ENCODE peak calls at places on chromosomes 16 and 17, in eight cellular contexts. O is AG04450, M is GM10248, Z is astrocyte of the spinal cord, A is foreskin keratinocyte, P is heart left ventricle, K is neural crest cell, Q is HFFc6. S is an unnamed sample.

GRCh38 chr16:67943619-67944503 is at the start of gene LCAT:
- DNase-seq in Q (no peak), M (no peak), P (peak; percentile 65), Z (peak; percentile 66), O (no peak), K (no peak), A (no peak), S (no peak)

GRCh38 chr17:78838574-78839005 is 2.0 kb downstream of the USP36 start:
- DNase-seq in A (no peak), K (no peak), M (no peak), Z (no peak), O (no peak), P (no peak), Q (no peak), S (no peak)

GRCh38 chr16:84930298-84931106 is 80.8 kb downstream of the ZDHHC7 start:
- DNase-seq in Q (no peak), P (no peak), O (no peak), M (no peak), Z (no peak), A (no peak), K (no peak), S (no peak)

GRCh38 chr17:58492238-58493121 is 4.3 kb upstream of the HSF5 start:
- DNase-seq in M (no peak), A (peak; percentile 74), Q (no peak), O (no peak), Z (no peak), K (no peak), P (no peak), S (no peak)

GRCh38 chr17:74295625-74296547 is 21.9 kb downstream of the DNAI2 start:
- DNase-seq in A (peak; percentile 78), Z (no peak), M (no peak), P (peak; percentile 64), O (no peak), K (no peak), Q (no peak), S (no peak)

GRCh38 chr16:69904495-69905170 is 46.5 kb upstream of the CLEC18A start:
- DNase-seq in K (no peak), M (no peak), A (no peak), Q (no peak), O (no peak), Z (no peak), P (no peak), S (no peak)

GRCh38 chr17:81902023-81902652 is at the start of gene NPB:
- DNase-seq in M (no peak), Z (no peak), P (no peak), K (no peak), Q (no peak), O (no peak), A (peak; percentile 11), S (no peak)

GRCh38 chr16:65658339-65659275 is 536.7 kb upstream of the CDH11 start:
- DNase-seq in P (no peak), K (no peak), Q (peak; percentile 91), M (no peak), Z (peak; percentile 84), A (peak; percentile 99), O (peak; percentile 44), S (no peak)

GRCh38 chr16:26765087-26765486 is 301.6 kb upstream of the C16orf82 start:
- DNase-seq in Z (no peak), P (peak; percentile 13), A (no peak), K (peak; percentile 12), Q (no peak), O (no peak), M (no peak), S (no peak)

GRCh38 chr16:85400305-85401205 is 212.6 kb upstream of the GSE1 start:
- DNase-seq in P (no peak), K (no peak), M (no peak), Q (no peak), A (no peak), Z (no peak), O (no peak), S (peak; percentile 2)

GRCh38 chr17:72465191-72466024 is 344.6 kb downstream of the SOX9 start:
- DNase-seq in M (peak; percentile 62), Q (peak; percentile 98), P (no peak), Z (peak; percentile 87), O (peak; percentile 54), K (no peak), A (peak; percentile 98), S (no peak)

GRCh38 chr17:72467841-72468653 is 347.2 kb downstream of the SOX9 start:
- DNase-seq in K (no peak), Q (no peak), O (no peak), M (no peak), Z (no peak), A (peak; percentile 99), P (peak; percentile 18), S (no peak)

GRCh38 chr17:72463287-72464102 is 342.7 kb downstream of the SOX9 start:
- DNase-seq in P (no peak), Z (no peak), Q (no peak), K (no peak), O (no peak), A (no peak), M (no peak), S (no peak)

GRCh38 chr17:72466606-72467005 is 345.8 kb downstream of the SOX9 start:
- DNase-seq in O (no peak), K (no peak), A (no peak), Q (no peak), M (no peak), P (no peak), Z (no peak), S (no peak)

GRCh38 chr17:72466199-72466598 is 345.4 kb downstream of the SOX9 start:
- DNase-seq in Z (peak; percentile 68), P (no peak), M (peak; percentile 65), K (no peak), Q (peak; percentile 55), A (peak; percentile 96), O (no peak), S (no peak)
- TF ChIP-seq CTCF in Z (no peak), P (no peak), M (no peak), K (no peak), Q (peak; percentile 42), A (peak; percentile 48), O (peak; percentile 18), S (no peak)

DNA sequence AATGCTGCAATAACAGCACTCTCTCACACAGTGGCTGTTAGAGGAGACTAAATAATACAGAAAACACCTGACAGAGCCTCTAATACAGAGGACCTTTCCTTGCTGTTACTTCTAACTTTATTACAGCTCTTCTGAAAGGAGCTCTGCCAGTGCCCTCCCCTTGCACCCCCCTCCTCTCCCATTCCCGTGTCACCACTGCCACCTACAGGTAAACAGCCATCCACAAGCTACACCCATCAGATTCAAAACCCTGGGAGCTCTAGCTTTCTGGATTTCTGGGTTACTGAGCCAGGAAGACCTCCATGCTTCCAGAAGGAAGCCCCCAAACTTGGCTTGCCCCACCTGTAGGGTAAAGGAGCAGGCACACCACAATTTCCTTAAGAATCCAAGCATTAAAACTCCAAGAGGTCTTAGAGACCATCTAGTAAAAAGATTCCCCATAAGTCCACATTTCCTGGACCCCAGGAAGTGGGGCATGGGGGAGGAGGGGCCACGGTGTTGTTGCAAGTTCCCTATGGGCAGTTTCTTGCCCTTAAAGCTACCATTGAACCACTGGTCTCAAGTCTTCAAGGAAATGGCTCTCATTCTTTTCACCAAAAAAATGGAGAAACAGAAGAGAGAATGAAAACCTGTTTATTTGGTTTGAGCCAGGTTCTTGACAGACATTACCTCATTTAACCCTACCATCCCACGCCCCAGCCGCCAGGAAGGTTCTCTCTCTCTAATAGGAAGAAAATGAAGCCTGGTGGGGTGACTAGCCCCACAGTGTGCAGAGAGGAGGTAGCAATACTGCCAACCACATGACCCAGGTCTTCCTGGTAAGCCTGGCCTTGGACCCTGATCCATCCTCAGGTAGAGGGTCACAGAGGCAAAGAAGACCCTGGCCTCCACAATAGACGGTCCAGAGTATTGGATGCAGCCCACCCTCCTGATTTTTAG is 52.8 kb downstream of the TOM1L2 start:
- DNase-seq in M (peak; percentile 79), O (peak; percentile 39), P (peak; percentile 74), A (peak; percentile 60), Q (peak; percentile 70), Z (peak; percentile 82), K (peak; percentile 68), S (peak; percentile 29)
- TF ChIP-seq CTCF in M (peak; percentile 85), O (peak; percentile 89), P (peak; percentile 68), A (peak; percentile 95), Q (peak; percentile 84), Z (peak; percentile 87), K (peak; percentile 80), S (no peak)

DNA sequence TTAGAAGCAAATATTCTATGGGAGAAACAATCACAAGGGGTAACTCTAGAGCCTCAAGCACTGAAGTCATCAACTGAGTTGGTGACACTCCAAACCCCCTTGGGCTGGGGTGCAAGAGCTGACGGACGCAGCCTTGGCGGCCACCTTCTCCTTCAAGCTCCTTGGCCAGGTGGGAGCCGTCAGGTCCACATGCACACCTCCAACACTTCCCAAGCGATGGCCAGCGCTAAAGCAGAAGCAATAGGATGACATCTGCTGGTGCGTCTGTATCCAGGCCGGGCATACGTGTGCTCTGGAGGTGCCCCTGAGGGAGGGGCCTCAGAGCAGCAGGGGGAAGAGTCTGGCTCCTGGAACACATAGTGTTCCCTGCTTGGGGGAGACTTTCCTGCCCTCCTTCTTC is 12.2 kb upstream of the FOXJ1 start:
- DNase-seq in O (no peak), A (no peak), M (no peak), Z (no peak), P (no peak), Q (no peak), K (no peak), S (no peak)
- TF ChIP-seq CTCF in O (no peak), A (no peak), M (no peak), Z (no peak), P (no peak), Q (no peak), K (no peak), S (no peak)

GRCh38 chr17:4896332-4897197 is 2.8 kb upstream of the C17orf107 start:
- DNase-seq in A (no peak), Q (no peak), K (no peak), M (no peak), P (no peak), Z (no peak), O (no peak), S (no peak)

GRCh38 chr17:4897198-4897657 is 2.1 kb upstream of the C17orf107 start:
- DNase-seq in P (no peak), Z (no peak), K (no peak), O (no peak), A (no peak), M (no peak), Q (no peak), S (no peak)

GRCh38 chr17:4895121-4895520 is 4.2 kb upstream of the C17orf107 start:
- DNase-seq in K (no peak), O (no peak), A (no peak), M (no peak), P (no peak), Z (no peak), Q (no peak), S (no peak)

GRCh38 chr17:4893721-4894560 is 5.4 kb upstream of the C17orf107 start:
- DNase-seq in Q (no peak), O (no peak), K (no peak), P (no peak), Z (no peak), M (no peak), A (no peak), S (no peak)

DNA sequence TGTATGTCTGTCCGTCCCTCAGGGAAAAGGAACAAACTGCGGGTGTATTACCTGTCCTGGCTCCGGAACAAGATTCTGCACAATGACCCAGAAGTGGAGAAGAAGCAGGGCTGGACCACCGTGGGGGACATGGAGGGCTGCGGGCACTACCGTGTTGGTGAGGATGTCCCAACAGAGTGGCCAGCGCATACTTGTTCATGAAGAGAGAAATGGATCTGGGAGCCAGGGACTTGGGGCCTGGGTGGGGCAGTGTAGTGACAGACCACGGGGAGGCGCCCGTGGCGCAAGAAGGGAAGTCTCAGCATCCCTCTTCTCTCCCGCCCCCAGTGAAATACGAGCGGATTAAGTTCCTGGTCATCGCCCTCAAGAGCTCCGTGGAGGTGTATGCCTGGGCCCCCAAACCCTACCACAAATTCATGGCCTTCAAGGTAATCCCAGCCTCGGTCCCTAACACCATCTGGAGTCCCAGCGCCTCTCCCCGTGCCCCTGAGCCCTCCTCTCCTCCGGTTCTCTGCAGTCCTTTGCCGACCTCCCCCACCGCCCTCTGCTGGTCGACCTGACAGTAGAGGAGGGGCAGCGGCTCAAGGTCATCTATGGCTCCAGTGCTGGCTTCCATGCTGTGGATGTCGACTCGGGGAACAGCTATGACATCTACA is 3.5 kb upstream of the C17orf107 start:
- DNase-seq in O (no peak), M (no peak), A (no peak), K (no peak), Z (no peak), P (no peak), Q (no peak), S (no peak)
- TF ChIP-seq CTCF in O (peak; percentile 19), M (no peak), A (peak; percentile 42), K (no peak), Z (peak; percentile 12), P (no peak), Q (peak; percentile 40), S (no peak)

S was measured in activated B cell treated with CpG ODN at 0.5 μM for 24 hours.